ENCODE peak calls at places on chromosomes 6 and 20, in seven cellular contexts. U is AG10803, Y is tibial artery, Q is cardiac muscle cell, T is Peyer's patch, X is upper lobe of right lung, A is astrocyte of the spinal cord. W is an unnamed sample.

GRCh38 chr6:151111670-151112069 is 128.1 kb upstream of the AKAP12 start:
- DNase-seq in U (no peak), T (no peak), A (no peak), Q (no peak), X (no peak), Y (no peak), W (no peak)

GRCh38 chr6:137867685-137868509 is 838 bp downstream of the TNFAIP3 start:
- DNase-seq in X (peak), Q (peak), Y (no peak), A (no peak), U (peak), T (peak), W (no peak)

GRCh38 chr6:74931567-74931966 is 274.3 kb downstream of the COL12A1 start:
- DNase-seq in A (peak), Y (no peak), U (peak), T (no peak), X (no peak), Q (no peak), W (no peak)

GRCh38 chr6:150377211-150377781 is 8.5 kb downstream of the IYD start:
- DNase-seq in X (no peak), U (peak), Y (no peak), Q (peak), A (peak), T (no peak), W (no peak)

GRCh38 chr6:75870389-75870788 is 121.3 kb downstream of the MYO6 start:
- DNase-seq in X (no peak), A (no peak), Y (no peak), T (no peak), Q (no peak), U (no peak), W (no peak)

GRCh38 chr6:29685718-29686326 is 4.9 kb upstream of the ZFP57 start:
- DNase-seq in Q (peak), U (no peak), A (no peak), T (no peak), Y (no peak), X (no peak), W (no peak)

GRCh38 chr6:138601128-138601527 is 101.8 kb upstream of the NHSL1 start:
- DNase-seq in Y (no peak), A (peak), Q (no peak), U (peak), X (no peak), T (no peak), W (no peak)

GRCh38 chr6:5438882-5439584 is 177.7 kb downstream of the FARS2 start:
- DNase-seq in A (no peak), Q (peak), U (no peak), T (no peak), Y (no peak), X (no peak), W (no peak)

GRCh38 chr6:17505062-17505476 is 95.0 kb upstream of the FAM8A1 start:
- DNase-seq in Y (no peak), A (peak), U (peak), X (no peak), Q (no peak), T (no peak), W (no peak)
- TF ChIP-seq CTCF in Y (no peak), A (peak), U (peak), X (peak), Q (no peak), T (peak), W (peak)

GRCh38 chr6:28542440-28543293 is 17.0 kb downstream of the GPX5 start:
- DNase-seq in X (peak), Y (no peak), A (peak), U (peak), T (peak), Q (peak), W (no peak)
- TF ChIP-seq CTCF in X (peak), Y (no peak), A (peak), U (peak), T (no peak), Q (peak), W (no peak)

GRCh38 chr6:135675862-135676261 is 175.6 kb upstream of the PDE7B start:
- DNase-seq in T (no peak), X (no peak), U (no peak), A (peak), Y (no peak), Q (peak), W (no peak)
- TF ChIP-seq CTCF in T (peak), X (no peak), U (no peak), A (no peak), Y (no peak), Q (no peak), W (peak)

GRCh38 chr6:68194846-68195478 is 440.1 kb upstream of the ADGRB3 start:
- DNase-seq in X (no peak), T (no peak), A (no peak), Y (no peak), Q (no peak), U (no peak), W (no peak)

GRCh38 chr6:68197356-68197755 is 437.7 kb upstream of the ADGRB3 start:
- DNase-seq in U (no peak), T (no peak), X (no peak), Y (no peak), A (peak), Q (no peak), W (no peak)

GRCh38 chr6:68192988-68193387 is 442.1 kb upstream of the ADGRB3 start:
- DNase-seq in Q (no peak), X (no peak), Y (no peak), T (no peak), U (no peak), A (no peak), W (no peak)

GRCh38 chr6:68200929-68201328 is 434.2 kb upstream of the ADGRB3 start:
- DNase-seq in U (no peak), Y (no peak), Q (no peak), X (no peak), T (no peak), A (no peak), W (no peak)

DNA sequence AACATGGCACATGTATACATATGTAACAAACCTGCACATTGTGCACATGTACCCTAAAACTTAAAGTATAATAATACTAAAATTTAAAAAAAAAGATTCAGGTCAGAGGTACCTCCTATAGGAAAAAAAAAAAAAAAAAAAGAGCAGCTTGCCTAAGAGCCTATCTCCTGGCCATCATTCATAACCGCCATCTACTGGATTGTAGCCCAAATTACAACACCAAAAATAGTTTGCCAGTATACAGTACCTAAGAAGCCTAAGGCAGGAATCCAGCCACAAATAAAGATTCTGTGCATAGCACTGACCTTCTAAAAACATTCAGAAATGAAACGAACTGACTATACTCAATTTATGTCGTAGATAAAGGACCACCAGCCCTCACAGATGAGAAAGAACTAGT is 438.4 kb upstream of the ADGRB3 start:
- DNase-seq in A (peak), Q (no peak), Y (no peak), T (no peak), U (peak), X (no peak), W (no peak)
- TF ChIP-seq CTCF in A (peak), Q (no peak), Y (no peak), T (no peak), U (peak), X (no peak), W (no peak)

DNA sequence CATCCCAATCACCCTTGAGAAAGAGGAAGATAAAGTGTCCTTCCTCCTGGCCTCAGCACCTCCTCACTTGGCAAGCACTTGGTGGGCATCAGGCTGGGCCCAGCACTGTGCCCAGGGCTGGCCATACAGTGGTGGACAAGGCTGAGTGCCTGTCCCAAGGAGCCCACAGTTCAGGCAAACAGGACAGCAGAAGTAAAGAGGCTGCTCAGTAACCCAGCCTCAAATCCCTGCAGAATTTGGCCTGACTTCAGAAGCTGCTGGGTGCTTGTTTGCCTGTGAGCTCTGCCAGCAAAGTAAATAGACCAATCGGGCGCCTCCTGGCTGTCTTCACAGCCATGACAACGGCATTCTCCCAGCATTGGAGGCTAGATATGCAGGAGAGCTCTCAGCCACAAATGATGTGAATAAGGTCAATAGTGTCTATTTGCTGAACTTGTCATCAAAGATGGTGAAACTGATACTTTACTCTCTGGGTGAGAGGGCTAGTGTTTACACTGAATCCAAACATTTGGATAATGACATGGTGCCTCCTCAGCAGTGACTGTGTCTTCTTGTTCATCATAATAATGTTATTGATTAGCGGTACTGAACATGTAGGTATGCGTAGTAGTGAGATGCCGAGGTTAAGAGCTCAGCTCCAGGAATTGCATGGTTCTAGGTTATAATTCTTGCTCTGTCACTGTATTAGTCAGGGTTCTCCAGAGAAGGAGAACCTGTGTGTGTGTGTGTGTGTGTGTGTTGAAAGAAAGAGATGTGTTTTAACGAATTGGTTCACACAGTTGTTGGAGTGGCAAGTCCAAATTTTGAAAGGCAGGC is 36.9 kb upstream of the FANCE start:
- DNase-seq in U (peak), X (peak), Q (peak), Y (peak), A (peak), T (peak), W (no peak)
- TF ChIP-seq CTCF in U (peak), X (peak), Q (peak), Y (peak), A (peak), T (peak), W (no peak)

GRCh38 chr20:37544386-37544785 is 16.7 kb upstream of the BLCAP start:
- DNase-seq in U (no peak), Q (no peak), X (no peak), T (peak), Y (no peak), A (no peak), W (no peak)

GRCh38 chr20:37542281-37542680 is 14.6 kb upstream of the BLCAP start:
- DNase-seq in T (peak), Q (no peak), Y (no peak), U (no peak), A (no peak), X (no peak), W (no peak)

GRCh38 chr20:37541326-37541725 is 13.7 kb upstream of the BLCAP start:
- DNase-seq in A (no peak), Y (no peak), T (peak), U (no peak), X (no peak), Q (no peak), W (no peak)

GRCh38 chr20:37545516-37545915 is 17.8 kb upstream of the BLCAP start:
- DNase-seq in U (no peak), Y (no peak), Q (no peak), T (no peak), X (no peak), A (no peak), W (no peak)

GRCh38 chr20:37543828-37544227 is 16.2 kb upstream of the BLCAP start:
- DNase-seq in U (peak), A (no peak), X (no peak), T (peak), Y (no peak), Q (no peak), W (no peak)
- TF ChIP-seq CTCF in U (peak), A (peak), X (no peak), T (no peak), Y (no peak), Q (peak), W (peak)